ENCODE peak calls at places on chromosomes 4 and X, in eight cellular contexts. G, D, Q, M, A, Z, H and O are unnamed samples.

GRCh38 chr4:117324851-117325491 is 239.6 kb upstream of the TRAM1L1 start:
- DNase-seq in G (no peak), D (no peak), Q (no peak), M (no peak), A (peak), Z (no peak), H (no peak), O (peak)

GRCh38 chr4:164446516-164446915 is 307.4 kb upstream of the SMIM31 start:
- DNase-seq in G (no peak), D (no peak), Q (no peak), M (no peak), A (peak), Z (no peak), H (no peak), O (peak)

GRCh38 chrX:49840679-49841078 is 11.6 kb downstream of the PAGE4 start:
- DNase-seq in G (peak), D (no peak), Q (peak), M (peak), A (peak), Z (peak), H (peak), O (peak)

GRCh38 chr4:95549246-95550138 is 719 bp upstream of the UNC5C start:
- DNase-seq in G (peak), D (no peak), Q (peak), M (peak), A (peak), Z (no peak), H (peak), O (peak)

GRCh38 chr4:17064959-17065358 is 166.5 kb upstream of the LDB2 start:
- DNase-seq in G (no peak), D (no peak), Q (no peak), M (no peak), A (no peak), Z (no peak), H (no peak), O (no peak)

GRCh38 chr4:185656467-185656890 is 121.2 kb upstream of the PDLIM3 start:
- DNase-seq in G (no peak), D (no peak), Q (no peak), M (peak), A (peak), Z (no peak), H (no peak), O (peak)

GRCh38 chr4:131061734-131062133 is 1965.8 kb downstream of the C4orf33 start:
- DNase-seq in G (no peak), D (no peak), Q (no peak), M (no peak), A (no peak), Z (no peak), H (no peak), O (no peak)

GRCh38 chr4:38560340-38560739 is 103.7 kb upstream of the KLF3 start:
- DNase-seq in G (no peak), D (no peak), Q (no peak), M (no peak), A (no peak), Z (no peak), H (no peak), O (no peak)

GRCh38 chr4:56757821-56758400 is 63.6 kb downstream of the SPINK2 start:
- DNase-seq in G (no peak), D (peak), Q (peak), M (peak), A (peak), Z (no peak), H (no peak), O (peak)

GRCh38 chr4:126611900-126612299 is 1020.9 kb upstream of the INTU start:
- DNase-seq in G (no peak), D (no peak), Q (no peak), M (no peak), A (peak), Z (no peak), H (no peak), O (no peak)